ENCODE peak calls at places on chromosomes 1 and 21, in eight cellular contexts. I, W, K, E, M, X, N and U are unnamed samples.

GRCh38 chr21:28827422-28827821 is 165.3 kb downstream of the LTN1 start:
- DNase-seq in I (no peak), W (no peak), K (no peak), E (no peak), M (no peak), X (no peak), N (no peak), U (no peak)

GRCh38 chr1:96962807-96963206 is 241.2 kb downstream of the PTBP2 start:
- DNase-seq in I (no peak), W (no peak), K (no peak), E (no peak), M (peak; percentile 64), X (peak; percentile 85), N (no peak), U (no peak)

GRCh38 chr1:45785583-45785982 is 17.8 kb upstream of the MAST2 start:
- DNase-seq in I (peak; percentile 78), W (peak; percentile 61), K (no peak), E (no peak), M (no peak), X (no peak), N (no peak), U (peak; percentile 61)

GRCh38 chr21:34122047-34122446 is 48.7 kb downstream of the MRPS6 start:
- DNase-seq in I (no peak), W (no peak), K (no peak), E (no peak), M (no peak), X (no peak), N (no peak), U (no peak)

GRCh38 chr1:12230549-12231275 is 882 bp downstream of the VPS13D start:
- DNase-seq in I (no peak), W (peak; percentile 46), K (peak; percentile 86), E (no peak), M (no peak), X (peak; percentile 29), N (peak; percentile 64), U (peak; percentile 23)

GRCh38 chr1:94926365-94926914 is 470 bp downstream of the CNN3 start:
- DNase-seq in I (no peak), W (no peak), K (peak; percentile 65), E (peak; percentile 30), M (peak; percentile 47), X (peak; percentile 49), N (peak; percentile 75), U (no peak)

GRCh38 chr1:43539726-43540434 is 9.2 kb downstream of the PTPRF start:
- DNase-seq in I (no peak), W (no peak), K (peak; percentile 21), E (no peak), M (no peak), X (no peak), N (no peak), U (no peak)

GRCh38 chr1:235181561-235182245 is 20.7 kb upstream of the RBM34 start:
- DNase-seq in I (peak; percentile 19), W (no peak), K (no peak), E (no peak), M (no peak), X (no peak), N (no peak), U (no peak)

GRCh38 chr1:184223216-184223615 is 163.6 kb upstream of the C1orf21 start:
- DNase-seq in I (no peak), W (no peak), K (no peak), E (no peak), M (no peak), X (no peak), N (no peak), U (no peak)

GRCh38 chr1:47420547-47420946 is 4.5 kb downstream of the FOXE3 start:
- DNase-seq in I (no peak), W (no peak), K (no peak), E (no peak), M (no peak), X (no peak), N (no peak), U (no peak)

GRCh38 chr1:45552309-45552708 is 1.7 kb downstream of the AKR1A1 start:
- DNase-seq in I (peak; percentile 69), W (no peak), K (peak; percentile 48), E (no peak), M (no peak), X (peak; percentile 16), N (no peak), U (no peak)

GRCh38 chr1:157478030-157478429 is 74.3 kb downstream of the FCRL5 start:
- DNase-seq in I (no peak), W (no peak), K (no peak), E (no peak), M (no peak), X (no peak), N (no peak), U (no peak)

GRCh38 chr1:238690415-238690814 is 696.0 kb upstream of the CHRM3 start:
- DNase-seq in I (no peak), W (no peak), K (no peak), E (no peak), M (no peak), X (peak; percentile 22), N (no peak), U (no peak)

GRCh38 chr1:56977910-56978309 is 12.1 kb upstream of the C8B start:
- DNase-seq in I (no peak), W (no peak), K (no peak), E (no peak), M (no peak), X (no peak), N (no peak), U (no peak)

GRCh38 chr1:222829868-222830267 is 15.0 kb downstream of the DISP1 start:
- DNase-seq in I (no peak), W (no peak), K (no peak), E (no peak), M (no peak), X (peak; percentile 88), N (no peak), U (no peak)

GRCh38 chr1:236045771-236046170 is 19.1 kb downstream of the NID1 start:
- DNase-seq in I (no peak), W (no peak), K (no peak), E (no peak), M (no peak), X (no peak), N (no peak), U (no peak)

GRCh38 chr1:116521186-116521585 is 49.6 kb downstream of the CD58 start:
- DNase-seq in I (no peak), W (no peak), K (no peak), E (no peak), M (no peak), X (peak; percentile 69), N (no peak), U (no peak)

GRCh38 chr1:62912028-62912638 is 128.2 kb downstream of the ATG4C start:
- DNase-seq in I (peak; percentile 12), W (no peak), K (no peak), E (no peak), M (no peak), X (peak; percentile 11), N (no peak), U (no peak)

GRCh38 chr1:831522-831921 is 92.2 kb upstream of the SAMD11 start:
- DNase-seq in I (no peak), W (no peak), K (no peak), E (no peak), M (no peak), X (no peak), N (no peak), U (no peak)
- H3K27ac ChIP-seq in I (no peak overlapping the region), W (no peak overlapping the region), K (no peak overlapping the region), E (no peak overlapping the region), M (no peak overlapping the region), X (no peak overlapping the region), N (peak overlapping the region; percentile 73), U (no peak overlapping the region)

GRCh38 chr1:93817819-93818569 is 61.0 kb downstream of the DNTTIP2 start:
- DNase-seq in I (no peak), W (peak; percentile 74), K (no peak), E (no peak), M (peak; percentile 68), X (no peak), N (no peak), U (peak; percentile 24)
- H3K4me1 ChIP-seq in I (no peaks in the 10 kb centered on the region), W (peaks cover 20% of the 10 kb centered on the region), K (peaks cover 35% of the 10 kb centered on the region), E (no peaks in the 10 kb centered on the region), M (peaks cover 74% of the 10 kb centered on the region), X (peaks cover 15% of the 10 kb centered on the region), N (peaks cover 46% of the 10 kb centered on the region), U (peaks cover 18% of the 10 kb centered on the region)

DNA sequence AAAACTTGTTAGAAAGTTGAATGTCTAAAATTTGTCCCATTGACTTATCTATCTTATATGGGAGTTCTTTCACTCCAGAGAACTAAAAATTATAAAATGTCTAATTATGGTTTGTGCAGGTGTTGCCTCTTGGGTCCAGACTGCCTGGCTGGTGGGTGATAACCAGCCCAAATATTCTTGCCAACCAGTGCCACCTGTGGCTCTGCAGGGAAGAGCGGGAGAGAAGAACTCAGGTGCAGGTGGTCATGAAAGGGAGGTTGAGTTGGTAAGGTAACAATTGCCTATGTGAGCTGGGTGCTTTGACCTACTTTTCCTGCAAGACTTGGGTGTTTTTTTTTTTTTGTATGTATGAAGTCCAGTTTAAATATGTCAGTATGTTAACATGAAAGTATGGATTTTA is 10.2 kb downstream of the RPS6KC1 start:
- DNase-seq in I (peak; percentile 30), W (no peak), K (no peak), E (no peak), M (no peak), X (no peak), N (no peak), U (no peak)
- H3K27ac ChIP-seq in I (no peak overlapping the region), W (no peak overlapping the region), K (no peak overlapping the region), E (no peak overlapping the region), M (no peak overlapping the region), X (no peak overlapping the region), N (no peak overlapping the region), U (no peak overlapping the region)

GRCh38 chr1:2019162-2019542 is at the start of gene GABRD:
- DNase-seq in I (no peak), W (no peak), K (no peak), E (no peak), M (no peak), X (peak; percentile 4), N (no peak), U (no peak)

GRCh38 chr1:2020310-2020655 is 1.1 kb downstream of the GABRD start:
- DNase-seq in I (no peak), W (no peak), K (no peak), E (no peak), M (no peak), X (no peak), N (no peak), U (no peak)

GRCh38 chr1:2018217-2019161 is 656 bp upstream of the GABRD start:
- DNase-seq in I (no peak), W (no peak), K (no peak), E (no peak), M (no peak), X (no peak), N (no peak), U (no peak)

GRCh38 chr1:2021550-2021949 is 2.4 kb downstream of the GABRD start:
- DNase-seq in I (no peak), W (no peak), K (no peak), E (no peak), M (no peak), X (no peak), N (no peak), U (no peak)

DNA sequence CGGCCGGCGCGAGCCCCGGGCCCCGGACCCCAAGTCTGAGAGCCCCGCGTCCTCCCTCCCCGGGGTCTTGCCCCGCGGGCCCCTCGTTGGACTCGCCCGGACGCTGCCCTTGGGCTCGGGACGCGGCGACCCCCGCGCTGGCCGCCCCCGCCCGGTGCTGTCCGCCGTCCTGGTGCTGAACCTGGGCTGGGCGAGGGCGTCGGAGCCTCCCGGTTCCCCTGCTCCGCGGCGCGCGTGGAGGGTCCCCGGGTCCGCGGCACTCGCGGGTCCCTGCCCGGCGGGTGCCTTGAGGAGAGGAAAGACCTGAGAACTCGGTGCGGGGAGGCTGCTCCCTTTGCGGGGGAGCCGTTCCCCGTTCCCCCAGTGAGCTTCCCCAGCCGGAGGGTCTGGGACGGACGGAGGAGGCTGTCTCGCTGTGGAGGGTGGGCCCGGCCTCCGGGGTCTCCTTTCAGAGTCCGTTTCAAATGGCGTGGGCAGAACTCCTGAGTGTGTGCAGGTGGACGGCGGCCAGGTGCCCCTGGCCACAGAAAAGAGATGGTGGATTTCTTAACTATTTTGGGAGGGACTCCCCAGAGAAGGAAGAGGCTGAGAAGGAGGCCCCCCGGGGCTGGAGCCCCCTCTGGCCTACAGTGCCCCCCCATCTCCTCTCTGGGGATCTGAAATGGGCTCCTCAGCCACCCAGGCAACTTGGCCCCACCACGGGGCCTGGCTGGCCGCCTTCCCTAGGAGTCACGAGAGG is 595 bp downstream of the GABRD start:
- DNase-seq in I (no peak), W (no peak), K (no peak), E (no peak), M (no peak), X (no peak), N (no peak), U (no peak)
- H3K4me1 ChIP-seq in I (no peaks in the 10 kb centered on the region), W (peaks cover 12% of the 10 kb centered on the region), K (peaks cover 6% of the 10 kb centered on the region), E (peaks cover 4% of the 10 kb centered on the region), M (no peaks in the 10 kb centered on the region), X (no peaks in the 10 kb centered on the region), N (peaks cover 11% of the 10 kb centered on the region), U (peaks cover 6% of the 10 kb centered on the region)